ENCODE peak calls at places on chromosomes 1 and 21, in five cellular contexts. One of them, this sample, is unnamed.

GRCh38 chr21:32918467-32919140 is 107.1 kb upstream of the OLIG2 start:
- DNase-seq in GM12878: no peak
- DNase-seq in kidney: no peak
- DNase-seq in MM.1S: no peak
- DNase-seq in SK-N-SH: no peak
- DNase-seq in this sample: no peak

GRCh38 chr1:205382561-205382960 is 25.8 kb upstream of the KLHDC8A start:
- DNase-seq in MM.1S: no peak
- DNase-seq in SK-N-SH: no peak
- DNase-seq in GM12878: no peak
- DNase-seq in kidney: no peak
- DNase-seq in this sample: no peak

GRCh38 chr1:16205891-16206546 is 6.4 kb downstream of the ARHGEF19 start:
- DNase-seq in GM12878: no peak
- DNase-seq in kidney: peak
- DNase-seq in MM.1S: no peak
- DNase-seq in SK-N-SH: no peak
- DNase-seq in this sample: no peak

GRCh38 chr1:197250616-197251015 is 17.4 kb upstream of the CRB1 start:
- DNase-seq in MM.1S: no peak
- DNase-seq in kidney: no peak
- DNase-seq in GM12878: no peak
- DNase-seq in SK-N-SH: no peak
- DNase-seq in this sample: no peak

GRCh38 chr1:92768915-92769314 is 16.0 kb downstream of the EVI5 start:
- DNase-seq in kidney: no peak
- DNase-seq in SK-N-SH: no peak
- DNase-seq in MM.1S: no peak
- DNase-seq in GM12878: no peak
- DNase-seq in this sample: no peak

GRCh38 chr1:232844791-232845190 is 39.6 kb downstream of the MAP10 start:
- DNase-seq in kidney: no peak
- DNase-seq in SK-N-SH: no peak
- DNase-seq in MM.1S: no peak
- DNase-seq in GM12878: no peak
- DNase-seq in this sample: no peak

GRCh38 chr1:31397360-31398095 is 15.5 kb upstream of the SERINC2 start:
- DNase-seq in kidney: no peak
- DNase-seq in GM12878: no peak
- DNase-seq in MM.1S: no peak
- DNase-seq in SK-N-SH: no peak
- DNase-seq in this sample: no peak

GRCh38 chr1:89987170-89987819 is 7.6 kb upstream of the ZNF326 start:
- DNase-seq in MM.1S: peak
- DNase-seq in SK-N-SH: peak
- DNase-seq in GM12878: peak
- DNase-seq in kidney: no peak
- DNase-seq in this sample: no peak

GRCh38 chr1:111139234-111139955 is 498 bp downstream of the DRAM2 start:
- DNase-seq in kidney: no peak
- DNase-seq in GM12878: peak
- DNase-seq in SK-N-SH: peak
- DNase-seq in MM.1S: peak
- DNase-seq in this sample: no peak
- TF ChIP-seq CTCF in kidney: no peak
- TF ChIP-seq CTCF in GM12878: no peak
- TF ChIP-seq CTCF in SK-N-SH: no peak
- TF ChIP-seq CTCF in MM.1S: no peak
- TF ChIP-seq CTCF in this sample: no peak

GRCh38 chr1:6489799-6490180 is 1.7 kb downstream of the PLEKHG5 start:
- DNase-seq in GM12878: peak
- DNase-seq in kidney: no peak
- DNase-seq in MM.1S: peak
- DNase-seq in SK-N-SH: peak
- DNase-seq in this sample: no peak
- H3K9ac ChIP-seq in GM12878: peak
- H3K9ac ChIP-seq in kidney: no peak
- H3K9ac ChIP-seq in MM.1S: peak
- H3K9ac ChIP-seq in SK-N-SH: peak
- H3K9ac ChIP-seq in this sample: peak

DNA sequence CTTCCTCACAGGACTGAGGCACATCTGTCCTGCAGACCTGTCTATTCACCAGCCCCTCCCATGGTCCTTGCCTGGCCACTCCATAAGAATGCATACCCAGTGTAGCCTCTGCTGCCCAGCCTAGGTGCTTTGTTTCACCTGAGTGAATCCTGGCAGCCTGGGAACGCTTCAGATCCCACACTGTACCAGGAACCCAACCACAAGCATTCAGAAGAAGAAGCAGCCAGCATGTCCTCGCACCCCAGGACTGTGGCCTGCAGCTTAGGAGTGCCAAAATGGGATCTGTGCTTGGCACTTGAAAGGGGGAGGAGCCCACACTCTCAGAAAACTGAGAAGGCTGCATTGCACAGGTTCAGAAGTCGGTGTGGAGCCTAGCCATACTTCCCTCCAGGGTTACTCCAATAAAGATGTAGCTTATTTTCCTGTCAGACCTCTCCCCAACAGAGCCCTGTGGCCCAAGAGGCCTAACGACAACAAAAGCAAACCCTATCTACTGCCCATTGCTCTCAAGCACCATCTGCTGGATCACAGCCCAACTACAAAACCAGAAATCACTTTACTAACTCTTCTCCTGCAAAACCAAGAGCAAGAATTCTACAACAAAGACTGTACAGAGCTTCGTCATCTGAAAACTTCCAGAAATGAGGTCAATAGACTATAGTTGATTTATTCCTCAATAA is 923.1 kb upstream of the NEGR1 start:
- DNase-seq in SK-N-SH: no peak
- DNase-seq in GM12878: no peak
- DNase-seq in kidney: no peak
- DNase-seq in MM.1S: no peak
- DNase-seq in this sample: no peak
- H3K4me3 ChIP-seq in SK-N-SH: no peak
- H3K4me3 ChIP-seq in GM12878: no peak
- H3K4me3 ChIP-seq in kidney: no peak
- H3K4me3 ChIP-seq in MM.1S: no peak
- H3K4me3 ChIP-seq in this sample: no peak

DNA sequence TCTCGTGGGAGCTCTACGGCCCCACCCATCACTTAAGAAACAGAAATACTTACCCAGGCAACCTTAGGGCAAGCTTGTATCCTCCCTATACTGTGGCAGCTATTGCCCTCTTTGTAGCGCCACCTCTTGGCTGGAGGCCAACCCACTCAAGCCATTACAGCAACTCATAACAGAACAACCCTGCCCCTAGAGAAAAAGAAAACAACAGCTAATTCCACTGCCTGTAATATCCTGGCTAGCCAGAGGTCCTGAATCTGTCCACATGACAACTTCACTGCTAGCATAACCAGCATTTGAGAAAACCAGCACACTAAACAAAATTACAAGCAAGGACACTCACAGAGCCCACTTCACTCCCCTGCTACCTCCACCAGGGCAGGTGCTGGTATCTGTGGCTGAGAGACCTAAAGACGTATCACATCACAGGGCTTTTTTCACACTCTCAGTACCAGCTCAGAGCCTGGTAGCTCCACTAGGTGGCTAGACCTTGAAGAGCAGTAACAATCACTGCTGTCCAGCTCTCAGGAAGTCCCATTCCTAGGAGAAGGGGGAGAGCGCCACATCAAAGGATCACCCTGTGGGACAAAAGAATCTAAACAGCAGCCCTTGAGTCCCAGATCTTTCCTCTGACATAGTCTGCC is 14.5 kb upstream of the MX1 start:
- DNase-seq in SK-N-SH: no peak
- DNase-seq in kidney: no peak
- DNase-seq in GM12878: peak
- DNase-seq in MM.1S: no peak
- DNase-seq in this sample: no peak
- TF ChIP-seq CTCF in SK-N-SH: no peak
- TF ChIP-seq CTCF in kidney: peak
- TF ChIP-seq CTCF in GM12878: peak
- TF ChIP-seq CTCF in MM.1S: peak
- TF ChIP-seq CTCF in this sample: peak

DNA sequence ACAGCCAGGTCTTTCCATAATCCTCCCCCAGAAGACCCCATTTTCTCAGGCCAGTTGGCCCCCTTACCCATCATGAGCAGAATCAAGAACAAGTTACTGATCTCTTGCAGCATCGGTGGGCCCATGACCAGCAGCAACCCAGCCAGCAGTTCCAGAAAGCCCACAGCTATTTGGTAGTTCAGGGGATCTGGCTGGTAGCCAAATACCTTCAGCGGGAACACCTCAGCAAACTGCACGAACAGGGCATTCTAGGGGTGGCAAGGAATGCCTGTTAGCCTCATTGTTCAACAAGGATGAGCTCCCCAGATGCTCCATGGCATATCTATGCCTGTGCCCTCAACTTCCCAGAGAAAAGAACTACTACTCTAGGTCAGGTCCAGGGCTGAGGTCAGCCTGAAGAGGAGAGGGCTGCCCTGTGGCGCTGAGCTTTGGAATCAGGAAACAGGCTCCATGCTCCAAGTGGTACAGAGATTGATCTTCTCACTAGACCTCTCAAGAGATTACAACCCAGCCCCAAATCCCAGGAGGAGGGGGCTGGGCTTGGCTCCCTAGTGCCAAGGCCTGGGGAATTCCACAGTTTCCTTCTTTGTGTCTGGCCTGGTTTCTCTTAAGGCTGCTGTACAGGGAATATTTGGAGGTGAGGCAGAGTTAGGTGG is 1.3 kb downstream of the TMEM35B start:
- DNase-seq in kidney: no peak
- DNase-seq in GM12878: no peak
- DNase-seq in SK-N-SH: no peak
- DNase-seq in MM.1S: no peak
- DNase-seq in this sample: no peak
- H3K9ac ChIP-seq in kidney: peak
- H3K9ac ChIP-seq in GM12878: peak
- H3K9ac ChIP-seq in SK-N-SH: peak
- H3K9ac ChIP-seq in MM.1S: peak
- H3K9ac ChIP-seq in this sample: peak

GRCh38 chr1:155210304-155210703 is 1.8 kb downstream of the MTX1 start:
- DNase-seq in SK-N-SH: no peak
- DNase-seq in MM.1S: no peak
- DNase-seq in GM12878: no peak
- DNase-seq in kidney: peak
- DNase-seq in this sample: no peak
- H3K4me3 ChIP-seq in SK-N-SH: no peak
- H3K4me3 ChIP-seq in MM.1S: no peak
- H3K4me3 ChIP-seq in GM12878: no peak
- H3K4me3 ChIP-seq in kidney: no peak
- H3K4me3 ChIP-seq in this sample: peak

DNA sequence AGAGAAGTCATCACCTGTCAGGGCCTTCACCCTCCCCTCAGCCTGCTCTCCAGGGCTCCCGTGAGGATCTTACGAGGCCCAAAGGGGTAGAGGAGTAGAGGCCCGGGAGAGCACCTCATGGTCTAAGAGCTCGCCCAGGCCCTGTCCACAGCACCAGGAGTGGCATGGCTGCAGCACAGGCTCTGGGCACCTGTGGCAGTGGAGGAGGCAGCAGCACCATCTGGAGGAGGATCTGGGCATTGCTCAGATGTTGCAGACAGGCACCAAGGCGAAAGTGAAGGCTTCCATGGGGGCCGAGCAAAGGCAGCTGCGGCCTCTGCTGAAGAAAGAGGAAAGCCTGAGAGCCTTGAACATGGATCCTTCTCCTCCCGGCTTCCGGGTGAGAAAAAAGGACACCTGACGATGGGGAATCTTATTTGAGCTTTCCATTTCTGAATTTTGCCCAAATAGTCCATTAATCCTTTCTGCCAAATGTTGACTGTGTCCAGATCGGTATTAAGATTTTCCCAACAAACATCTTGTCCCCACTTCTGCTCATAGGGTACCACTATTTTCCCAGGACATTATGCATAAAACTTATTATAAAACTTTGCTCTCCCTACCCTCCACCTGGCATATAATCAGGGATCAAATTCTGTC is 604.7 kb downstream of the PTPRC start:
- DNase-seq in MM.1S: peak
- DNase-seq in SK-N-SH: peak
- DNase-seq in GM12878: peak
- DNase-seq in kidney: peak
- DNase-seq in this sample: no peak
- TF ChIP-seq CTCF in MM.1S: peak
- TF ChIP-seq CTCF in SK-N-SH: peak
- TF ChIP-seq CTCF in GM12878: peak
- TF ChIP-seq CTCF in kidney: peak
- TF ChIP-seq CTCF in this sample: peak

GRCh38 chr1:8911416-8912309 is 33.2 kb upstream of the ENO1 start:
- DNase-seq in GM12878: no peak
- DNase-seq in SK-N-SH: no peak
- DNase-seq in kidney: no peak
- DNase-seq in MM.1S: no peak
- DNase-seq in this sample: no peak
- H3K9ac ChIP-seq in GM12878: no peak
- H3K9ac ChIP-seq in SK-N-SH: no peak
- H3K9ac ChIP-seq in kidney: no peak
- H3K9ac ChIP-seq in MM.1S: no peak
- H3K9ac ChIP-seq in this sample: no peak

GRCh38 chr1:226712779-226713420 is 26.2 kb downstream of the ITPKB start:
- DNase-seq in SK-N-SH: no peak
- DNase-seq in kidney: no peak
- DNase-seq in MM.1S: peak
- DNase-seq in GM12878: no peak
- DNase-seq in this sample: no peak

GRCh38 chr1:226714148-226714547 is 24.9 kb downstream of the ITPKB start:
- DNase-seq in GM12878: no peak
- DNase-seq in MM.1S: no peak
- DNase-seq in SK-N-SH: no peak
- DNase-seq in kidney: no peak
- DNase-seq in this sample: peak

GRCh38 chr1:226710501-226710900 is 28.6 kb downstream of the ITPKB start:
- DNase-seq in GM12878: no peak
- DNase-seq in MM.1S: no peak
- DNase-seq in SK-N-SH: no peak
- DNase-seq in kidney: no peak
- DNase-seq in this sample: peak

GRCh38 chr1:226709942-226710341 is 29.1 kb downstream of the ITPKB start:
- DNase-seq in GM12878: no peak
- DNase-seq in kidney: no peak
- DNase-seq in MM.1S: no peak
- DNase-seq in SK-N-SH: no peak
- DNase-seq in this sample: no peak

DNA sequence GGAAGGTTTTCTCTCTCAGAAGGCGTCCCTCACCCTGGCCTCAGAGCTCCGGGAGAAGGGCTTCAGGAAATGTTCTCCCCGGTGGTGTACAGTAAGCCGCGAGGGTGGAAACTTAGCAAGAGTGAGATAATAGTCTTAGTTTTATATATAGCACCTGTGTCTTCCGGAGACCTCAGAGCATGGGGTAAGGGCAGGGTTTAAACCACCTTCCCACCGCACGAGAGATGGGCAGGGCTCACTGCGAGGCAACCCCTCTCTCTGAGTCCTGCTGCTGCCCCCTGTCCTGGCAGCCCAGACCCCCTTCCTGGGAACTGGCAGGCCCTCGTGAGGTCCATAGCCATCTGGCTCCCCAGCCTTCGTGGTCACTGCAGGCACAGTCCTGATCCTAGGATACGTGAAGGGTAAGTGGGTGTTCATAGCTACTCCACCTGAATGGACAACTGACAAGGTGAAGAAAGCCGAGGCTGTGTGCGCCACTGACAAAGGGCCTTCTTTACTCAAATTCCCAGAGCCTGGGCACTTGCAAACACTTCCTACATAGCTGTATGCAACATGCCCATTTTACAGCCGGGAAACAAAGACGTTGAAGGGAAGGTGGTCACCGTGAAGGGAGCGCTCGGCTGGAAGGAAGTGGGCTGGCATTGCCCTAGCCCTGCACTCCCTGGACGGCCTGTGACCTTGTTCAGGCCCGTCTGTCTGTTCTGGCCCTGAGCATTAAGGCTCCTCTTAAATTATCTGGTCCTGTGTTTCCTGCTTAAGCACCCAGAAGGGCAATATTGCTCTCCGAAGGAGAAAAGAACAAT is 26.9 kb downstream of the ITPKB start:
- DNase-seq in kidney: no peak
- DNase-seq in MM.1S: peak
- DNase-seq in SK-N-SH: no peak
- DNase-seq in GM12878: no peak
- DNase-seq in this sample: no peak
- H3K4me3 ChIP-seq in kidney: no peak
- H3K4me3 ChIP-seq in MM.1S: peak
- H3K4me3 ChIP-seq in SK-N-SH: no peak
- H3K4me3 ChIP-seq in GM12878: peak
- H3K4me3 ChIP-seq in this sample: no peak

This sample was measured in keratinocyte.